ENCODE peak calls at places on chromosomes 1 and 21, in nine cellular contexts. U is heart right ventricle, E is tibial nerve, Y is sigmoid colon, T is bronchial epithelial cell, B is kidney epithelial cell, F is Caco-2, N is PC-3, O is breast epithelium. R is an unnamed sample.

GRCh38 chr21:28872218-28872617 is 120.5 kb downstream of the LTN1 start:
- DNase-seq in U (no peak), E (no peak), Y (no peak), T (peak; percentile 86), B (no peak), F (no peak), N (no peak), O (no peak), R (no peak)

GRCh38 chr1:14149431-14149830 is 449.1 kb upstream of the KAZN start:
- DNase-seq in U (no peak), E (no peak), Y (no peak), T (peak; percentile 13), B (no peak), F (no peak), N (peak; percentile 73), O (no peak), R (no peak)

GRCh38 chr21:46606427-46606813 is 1.5 kb upstream of the S100B start:
- DNase-seq in U (no peak), E (no peak), Y (no peak), T (no peak), B (no peak), F (no peak), N (no peak), O (no peak), R (no peak)

GRCh38 chr1:216566809-216567208 is 143.6 kb upstream of the USH2A start:
- DNase-seq in U (no peak), E (no peak), Y (no peak), T (peak; percentile 31), B (no peak), F (no peak), N (peak; percentile 82), O (no peak), R (no peak)

GRCh38 chr1:103371234-103371633 is 154.3 kb upstream of the RNPC3 start:
- DNase-seq in U (no peak), E (no peak), Y (no peak), T (peak; percentile 42), B (no peak), F (no peak), N (no peak), O (no peak), R (no peak)

GRCh38 chr1:161130266-161130665 is 2.2 kb downstream of the DEDD start:
- DNase-seq in U (no peak), E (no peak), Y (no peak), T (no peak), B (no peak), F (no peak), N (no peak), O (no peak), R (no peak)

GRCh38 chr1:100422065-100422464 is 69.8 kb downstream of the CDC14A start:
- DNase-seq in U (no peak), E (no peak), Y (no peak), T (no peak), B (no peak), F (no peak), N (no peak), O (no peak), R (no peak)

GRCh38 chr21:35208117-35208516 is 159.0 kb upstream of the RUNX1 start:
- DNase-seq in U (peak; percentile 55), E (no peak), Y (no peak), T (no peak), B (no peak), F (no peak), N (no peak), O (no peak), R (no peak)

GRCh38 chr1:54857741-54858665 is 29.0 kb downstream of the DHCR24 start:
- DNase-seq in U (no peak), E (no peak), Y (peak; percentile 40), T (peak; percentile 60), B (peak; percentile 94), F (no peak), N (peak; percentile 89), O (no peak), R (no peak)

GRCh38 chr1:161721738-161722343 is 497 bp downstream of the FCRLB start:
- DNase-seq in U (no peak), E (no peak), Y (no peak), T (peak; percentile 65), B (no peak), F (no peak), N (peak; percentile 91), O (no peak), R (no peak)

GRCh38 chr1:231674575-231674974 is 48.0 kb downstream of the DISC1 start:
- DNase-seq in U (no peak), E (no peak), Y (no peak), T (no peak), B (no peak), F (no peak), N (no peak), O (no peak), R (no peak)

GRCh38 chr1:209853677-209854076 is 25.9 kb downstream of the UTP25 start:
- DNase-seq in U (no peak), E (no peak), Y (no peak), T (no peak), B (no peak), F (no peak), N (no peak), O (no peak), R (no peak)

GRCh38 chr1:209845405-209845725 is 17.6 kb downstream of the UTP25 start:
- DNase-seq in U (no peak), E (no peak), Y (no peak), T (no peak), B (no peak), F (no peak), N (no peak), O (no peak), R (no peak)

GRCh38 chr1:209854196-209854595 is 26.4 kb downstream of the UTP25 start:
- DNase-seq in U (no peak), E (no peak), Y (no peak), T (no peak), B (no peak), F (no peak), N (no peak), O (no peak), R (no peak)

GRCh38 chr1:209849388-209849787 is 21.6 kb downstream of the UTP25 start:
- DNase-seq in U (no peak), E (no peak), Y (no peak), T (no peak), B (no peak), F (no peak), N (no peak), O (no peak), R (no peak)

GRCh38 chr1:209850342-209850979 is 22.7 kb downstream of the UTP25 start:
- DNase-seq in U (peak; percentile 28), E (no peak), Y (no peak), T (peak; percentile 56), B (no peak), F (peak; percentile 66), N (peak; percentile 89), O (peak; percentile 24), R (peak; percentile 24)
- TF ChIP-seq CTCF in U (no peak), E (no peak), Y (peak; percentile 35), T (peak; percentile 78), B (peak; percentile 86), F (peak; percentile 79), N (peak; percentile 97), O (peak; percentile 23), R (no peak)

GRCh38 chr1:234955107-234955731 is 173.4 kb downstream of the TOMM20 start:
- DNase-seq in U (peak; percentile 86), E (no peak), Y (peak; percentile 92), T (no peak), B (no peak), F (peak; percentile 93), N (no peak), O (no peak), R (no peak)
- H3K4me3 ChIP-seq in U (no peak overlapping the region), E (no peak overlapping the region), Y (no peak overlapping the region), T (no peak overlapping the region), B (no peak overlapping the region), F (no peak overlapping the region), N (no peak overlapping the region), O (no peak overlapping the region), R (no peak overlapping the region)

DNA sequence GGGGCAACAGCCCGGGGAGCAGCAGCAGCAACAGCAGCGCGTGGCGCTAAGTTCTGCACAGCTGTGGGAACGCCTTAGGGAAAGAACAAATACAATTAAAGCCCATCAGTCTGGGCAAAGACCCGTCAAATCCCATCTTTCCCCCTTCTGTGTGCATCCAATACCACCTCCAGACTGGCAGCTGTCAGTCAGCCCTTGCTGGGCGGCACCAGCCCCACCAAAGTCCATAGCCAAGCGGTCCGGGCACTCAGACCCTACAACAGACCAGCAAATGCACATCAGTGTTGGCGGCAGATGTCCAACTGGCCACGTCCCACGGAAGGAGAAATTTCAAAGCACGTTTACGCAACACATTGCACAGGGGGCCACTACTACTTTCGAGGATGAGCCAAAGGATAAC is 12.9 kb downstream of the PABPC4 start:
- DNase-seq in U (no peak), E (no peak), Y (no peak), T (no peak), B (no peak), F (no peak), N (no peak), O (no peak), R (no peak)
- H3K36me3 ChIP-seq in U (peaks cover 97% of the 10 kb centered on the region), E (peaks cover 29% of the 10 kb centered on the region), Y (peaks cover 98% of the 10 kb centered on the region), T (peaks cover 46% of the 10 kb centered on the region), B (peaks cover 5% of the 10 kb centered on the region), F (peaks cover 12% of the 10 kb centered on the region), N (peaks cover 82% of the 10 kb centered on the region), O (peaks cover 29% of the 10 kb centered on the region), R (peaks cover 73% of the 10 kb centered on the region)

DNA sequence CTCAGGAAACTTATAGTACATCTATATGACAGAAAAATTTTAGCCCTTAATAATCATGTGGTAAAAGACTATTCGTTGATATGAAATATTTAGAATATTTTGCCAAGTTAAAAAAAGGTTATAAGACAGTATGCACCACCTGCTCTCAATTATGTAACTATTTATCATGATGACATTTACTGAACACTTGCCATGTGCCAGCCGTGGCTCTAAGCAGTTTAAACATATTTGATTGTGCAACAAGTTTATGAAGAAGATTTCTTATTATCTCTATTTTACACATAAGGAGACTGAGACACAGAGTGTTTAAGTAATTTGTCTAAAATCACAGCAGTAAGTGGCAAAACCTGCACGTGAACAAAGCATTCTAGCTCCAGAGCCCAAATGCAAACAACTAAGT is 199.3 kb upstream of the JUN start:
- DNase-seq in U (no peak), E (no peak), Y (no peak), T (no peak), B (no peak), F (no peak), N (no peak), O (no peak), R (no peak)
- TF ChIP-seq CTCF in U (no peak), E (no peak), Y (no peak), T (no peak), B (no peak), F (no peak), N (no peak), O (no peak), R (no peak)

DNA sequence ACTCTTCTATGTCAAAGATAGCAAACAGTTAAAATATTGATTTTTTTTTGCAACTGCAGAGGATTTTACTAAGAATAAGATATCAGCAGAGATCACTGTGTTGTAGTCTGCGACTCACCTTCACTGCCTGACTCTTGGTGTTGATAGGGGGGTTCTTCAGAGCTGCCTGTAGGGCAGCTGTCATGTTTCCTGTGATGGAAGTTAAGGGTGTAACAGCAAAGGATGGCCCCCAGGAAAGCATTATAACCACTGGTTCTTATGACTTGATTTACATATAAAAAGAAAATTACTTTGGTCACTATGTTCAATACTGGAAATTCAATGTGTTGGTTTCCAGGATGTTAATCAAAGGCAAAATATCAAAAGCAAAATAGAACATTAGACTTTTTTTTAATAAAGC is 2.6 kb downstream of the ARPC5 start:
- DNase-seq in U (no peak), E (no peak), Y (no peak), T (peak; percentile 17), B (no peak), F (no peak), N (no peak), O (no peak), R (no peak)
- H3K4me3 ChIP-seq in U (peak overlapping the region; percentile 87), E (peak overlapping the region; percentile 8), Y (peak overlapping the region; percentile 65), T (no peak overlapping the region), B (peak overlapping the region; percentile 14), F (no peak overlapping the region), N (peak overlapping the region; percentile 93), O (peak overlapping the region; percentile 90), R (peak overlapping the region; percentile 82)

GRCh38 chr1:227033880-227034279 is 93.8 kb downstream of the COQ8A start:
- DNase-seq in U (no peak), E (no peak), Y (no peak), T (peak; percentile 34), B (no peak), F (no peak), N (peak; percentile 68), O (no peak), R (no peak)
- H3K36me3 ChIP-seq in U (peaks cover 90% of the 10 kb centered on the region), E (no peaks in the 10 kb centered on the region), Y (peaks cover 68% of the 10 kb centered on the region), T (peaks cover 4% of the 10 kb centered on the region), B (peaks cover 2% of the 10 kb centered on the region), F (no peaks in the 10 kb centered on the region), N (peaks cover 1% of the 10 kb centered on the region), O (peaks cover 4% of the 10 kb centered on the region), R (no peaks in the 10 kb centered on the region)